ENCODE peak calls at places on chromosomes 13 and 19, in four cellular contexts. I, R, V and J are unnamed samples.

GRCh38 chr13:110699148-110700145 is 6.5 kb downstream of the CARS2 start:
- DNase-seq in I (no peak), R (no peak), V (no peak), J (no peak)

GRCh38 chr13:79519252-79519651 is 38.3 kb downstream of the NDFIP2 start:
- DNase-seq in I (no peak), R (no peak), V (no peak), J (no peak)

GRCh38 chr13:53159439-53159838 is 130.8 kb downstream of the OLFM4 start:
- DNase-seq in I (no peak), R (no peak), V (no peak), J (no peak)

GRCh38 chr19:3443840-3444694 is 36.3 kb downstream of the SMIM24 start:
- DNase-seq in I (no peak), R (no peak), V (peak), J (no peak)

GRCh38 chr13:49584771-49585182 is 581 bp downstream of the RCBTB1 start:
- DNase-seq in I (no peak), R (no peak), V (no peak), J (no peak)

GRCh38 chr13:26061947-26062346 is 10.1 kb upstream of the SHISA2 start:
- DNase-seq in I (peak), R (no peak), V (no peak), J (peak)

GRCh38 chr13:48782429-48782840 is 128.7 kb downstream of the CYSLTR2 start:
- DNase-seq in I (no peak), R (no peak), V (no peak), J (no peak)

GRCh38 chr13:91664036-91664435 is 265.6 kb downstream of the GPC5 start:
- DNase-seq in I (no peak), R (no peak), V (no peak), J (no peak)

GRCh38 chr19:13621413-13621812 is 115.1 kb upstream of the CACNA1A start:
- DNase-seq in I (peak), R (no peak), V (no peak), J (peak)

GRCh38 chr19:35468637-35469036 is 20.6 kb downstream of the FFAR2 start:
- DNase-seq in I (no peak), R (no peak), V (peak), J (no peak)

GRCh38 chr19:5031231-5032100 is 62.6 kb downstream of the KDM4B start:
- DNase-seq in I (no peak), R (peak), V (peak), J (no peak)

GRCh38 chr13:51260154-51260553 is 38.0 kb downstream of the FAM124A start:
- DNase-seq in I (no peak), R (no peak), V (no peak), J (no peak)

GRCh38 chr19:47239610-47240296 is 8.8 kb upstream of the BBC3 start:
- DNase-seq in I (no peak), R (peak), V (peak), J (no peak)

GRCh38 chr13:96946709-96947311 is 47.5 kb downstream of the OXGR1 start:
- DNase-seq in I (no peak), R (no peak), V (no peak), J (no peak)

GRCh38 chr13:92074658-92075057 is 676.2 kb downstream of the GPC5 start:
- DNase-seq in I (no peak), R (no peak), V (no peak), J (no peak)

GRCh38 chr13:50015263-50015662 is at the start of gene KCNRG:
- DNase-seq in I (no peak), R (no peak), V (no peak), J (no peak)

GRCh38 chr13:52156724-52157251 is 2.6 kb downstream of the NEK3 start:
- DNase-seq in I (no peak), R (no peak), V (no peak), J (no peak)

GRCh38 chr19:860481-861098 is 1.1 kb downstream of the CFD start:
- DNase-seq in I (peak), R (no peak), V (peak), J (no peak)

GRCh38 chr19:863305-863620 is 3.8 kb downstream of the CFD start:
- DNase-seq in I (no peak), R (no peak), V (no peak), J (no peak)

GRCh38 chr19:862529-863304 is 3.3 kb downstream of the CFD start:
- DNase-seq in I (no peak), R (peak), V (peak), J (no peak)

GRCh38 chr19:861099-861755 is 1.8 kb downstream of the CFD start:
- DNase-seq in I (no peak), R (no peak), V (no peak), J (no peak)

DNA sequence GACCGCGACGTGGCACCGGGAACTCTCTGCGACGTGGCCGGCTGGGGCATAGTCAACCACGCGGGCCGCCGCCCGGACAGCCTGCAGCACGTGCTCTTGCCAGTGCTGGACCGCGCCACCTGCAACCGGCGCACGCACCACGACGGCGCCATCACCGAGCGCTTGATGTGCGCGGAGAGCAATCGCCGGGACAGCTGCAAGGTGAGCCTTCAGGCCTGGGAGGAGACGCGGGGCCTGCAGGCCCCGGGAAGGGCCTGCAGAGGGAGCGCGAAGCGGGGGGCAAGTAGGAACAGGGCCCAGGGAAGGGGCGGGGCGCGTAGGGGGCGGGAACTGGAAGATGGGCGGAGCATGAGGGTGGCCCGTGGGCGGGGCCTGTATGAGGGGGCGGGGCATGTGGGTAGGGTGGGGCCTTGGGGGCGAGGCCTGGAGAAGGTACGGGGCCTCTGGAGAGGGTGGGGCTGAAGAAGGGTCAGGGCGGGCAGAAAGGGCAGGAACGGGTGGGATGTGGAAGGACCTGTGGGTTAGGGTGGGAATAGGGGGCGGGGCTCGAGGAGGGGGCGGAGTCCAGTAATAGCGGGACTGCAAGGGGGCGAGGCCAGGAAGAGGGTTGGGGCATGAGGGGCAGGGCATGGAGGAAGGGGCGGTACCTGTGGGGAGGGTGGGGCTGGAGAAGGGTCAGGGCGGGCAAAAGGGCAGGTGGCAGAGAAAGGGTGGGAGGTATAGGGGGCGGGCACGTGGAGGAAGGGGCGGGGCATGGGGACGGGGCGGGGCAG is 2.5 kb downstream of the CFD start:
- DNase-seq in I (no peak), R (no peak), V (peak), J (no peak)
- TF ChIP-seq CTCF in I (no peak), R (no peak), V (no peak), J (no peak)

DNA sequence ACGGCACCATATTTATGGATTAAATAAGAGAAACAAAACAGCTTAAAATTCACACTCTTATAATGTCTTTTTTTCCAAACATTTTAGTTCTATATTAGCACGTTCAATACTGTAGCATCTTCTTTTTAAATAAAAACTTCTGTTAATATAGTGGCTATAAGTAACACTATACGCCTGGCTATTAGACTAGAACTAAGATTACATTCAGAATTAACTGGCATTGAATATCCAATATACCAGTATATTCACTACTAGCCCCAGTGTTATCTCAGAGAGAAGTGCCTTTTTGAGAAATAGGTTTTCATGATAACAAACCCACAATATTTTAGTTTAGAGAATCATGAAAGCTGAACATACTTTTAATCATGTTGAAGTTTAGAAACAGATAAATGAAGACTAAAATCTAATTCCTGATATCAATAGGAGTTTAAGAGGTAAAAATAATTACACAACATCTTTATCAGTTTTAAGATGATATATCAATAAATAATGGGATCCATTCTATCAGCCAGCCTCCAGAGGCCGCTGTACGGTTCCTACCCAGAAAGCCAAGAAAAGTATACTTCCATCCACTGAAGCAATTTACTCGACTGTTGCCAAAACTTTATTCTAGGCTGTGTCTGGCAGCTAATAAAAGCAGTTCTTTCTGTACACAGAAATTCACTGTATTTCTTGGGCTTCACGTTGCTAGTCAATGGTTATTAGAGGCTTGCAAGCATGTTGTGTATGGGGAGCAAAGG is 1113.4 kb upstream of the MIR17HG start:
- DNase-seq in I (no peak), R (no peak), V (no peak), J (no peak)
- H3K4me3 ChIP-seq in I (no peak), R (no peak), V (no peak), J (no peak)

DNA sequence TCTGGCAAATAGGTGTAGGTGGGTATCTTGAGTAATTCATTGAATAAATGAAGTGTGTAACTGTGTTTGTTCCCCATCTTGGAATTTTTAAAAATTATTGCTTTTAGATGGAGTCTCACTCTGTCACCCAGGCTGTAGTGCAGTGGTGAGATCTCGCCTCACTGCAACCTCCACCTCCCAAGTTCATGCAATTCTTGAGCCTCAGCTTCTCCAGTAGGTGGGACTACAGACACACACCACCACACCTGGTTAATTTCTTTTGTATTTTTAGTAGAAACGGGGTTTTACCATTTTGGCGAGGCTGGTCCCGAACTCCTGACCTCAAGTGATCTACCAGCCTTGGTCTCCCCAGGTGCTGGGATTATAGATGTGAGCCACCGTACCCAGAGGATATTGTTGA is 7.9 kb upstream of the CYP2A6 start:
- DNase-seq in I (no peak), R (no peak), V (no peak), J (no peak)
- TF ChIP-seq CTCF in I (no peak), R (no peak), V (no peak), J (no peak)

GRCh38 chr19:18332917-18333530 is 7.4 kb upstream of the PGPEP1 start:
- DNase-seq in I (no peak), R (no peak), V (no peak), J (no peak)

GRCh38 chr19:18326772-18327171 is 3.9 kb upstream of the LSM4 start:
- DNase-seq in I (no peak), R (no peak), V (no peak), J (no peak)

GRCh38 chr19:18330865-18331264 is 8.0 kb upstream of the LSM4 start:
- DNase-seq in I (no peak), R (no peak), V (no peak), J (no peak)

GRCh38 chr19:18328340-18329034 is 5.6 kb upstream of the LSM4 start:
- DNase-seq in I (peak), R (peak), V (peak), J (peak)

DNA sequence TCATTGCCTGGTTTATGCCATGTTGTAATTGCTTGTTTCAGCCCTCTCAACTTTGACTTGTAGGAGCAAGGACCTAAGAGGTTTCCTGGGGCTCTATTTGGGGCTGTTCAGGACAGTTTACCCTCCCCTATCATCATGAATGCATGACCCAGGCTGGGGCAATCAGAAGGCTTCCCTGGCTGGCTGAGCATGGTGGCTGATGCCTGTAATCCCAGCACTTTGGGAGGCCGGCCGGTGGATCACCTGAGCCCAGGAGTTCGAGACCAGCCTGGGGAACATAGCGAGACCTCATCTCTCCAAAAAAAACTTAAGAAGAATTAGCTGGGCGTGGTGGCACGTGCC is 6.1 kb upstream of the LSM4 start:
- DNase-seq in I (no peak), R (no peak), V (no peak), J (no peak)
- H3K4me3 ChIP-seq in I (peak), R (no peak), V (peak), J (no peak)

GRCh38 chr19:49019242-49019932 is 2.5 kb upstream of the LHB start:
- DNase-seq in I (no peak), R (peak), V (peak), J (no peak)
- TF ChIP-seq CTCF in I (no peak), R (no peak), V (peak), J (no peak)